ENCODE peak calls at places on chromosomes 12 and 14, in five cellular contexts. I is right lobe of liver, C is A549, K is ovary, U is tibial nerve. O is an unnamed sample.

GRCh38 chr14:45426685-45427282 is 173.8 kb upstream of the MIS18BP1 start:
- DNase-seq in C (peak; percentile 11), U (no peak), K (no peak), I (no peak), O (no peak)

GRCh38 chr14:21030531-21030930 is 514 bp downstream of the TPPP2 start:
- DNase-seq in K (no peak), C (no peak), I (no peak), U (no peak), O (peak; percentile 39)

GRCh38 chr12:113766880-113767878 is 198.9 kb downstream of the RBM19 start:
- DNase-seq in C (peak; percentile 80), U (no peak), K (no peak), I (no peak), O (no peak)

GRCh38 chr12:67952787-67953186 is 36.5 kb upstream of the IFNG-AS1 start:
- DNase-seq in U (no peak), C (no peak), K (no peak), I (no peak), O (no peak)

GRCh38 chr12:69239922-69240624 is 704 bp downstream of the CPSF6 start:
- DNase-seq in C (peak; percentile 8), I (peak; percentile 66), U (peak; percentile 30), K (peak; percentile 34), O (peak; percentile 25)

GRCh38 chr12:27343255-27344000 is 10.8 kb downstream of the BMAL2 start:
- DNase-seq in U (no peak), K (no peak), I (no peak), C (peak; percentile 46), O (no peak)

GRCh38 chr12:128715485-128715884 is 108.3 kb downstream of the SLC15A4 start:
- DNase-seq in K (no peak), I (no peak), U (no peak), C (no peak), O (no peak)

GRCh38 chr14:96320605-96321004 is 42.5 kb downstream of the ATG2B start:
- DNase-seq in K (no peak), C (no peak), I (no peak), U (no peak), O (no peak)

GRCh38 chr14:59098377-59098776 is 90.1 kb upstream of the DAAM1 start:
- DNase-seq in C (peak; percentile 26), K (no peak), I (no peak), U (no peak), O (no peak)

GRCh38 chr12:80040075-80040738 is 59.1 kb upstream of the OTOGL start:
- DNase-seq in K (no peak), I (no peak), U (no peak), C (no peak), O (no peak)

GRCh38 chr14:50839048-50839447 is 8.1 kb upstream of the NIN start:
- DNase-seq in U (no peak), C (no peak), K (no peak), I (no peak), O (no peak)

GRCh38 chr14:90677484-90678045 is 138.7 kb downstream of the TTC7B start:
- DNase-seq in C (no peak), U (no peak), K (no peak), I (no peak), O (no peak)

GRCh38 chr12:113396828-113397496 is 6.7 kb downstream of the SDS start:
- DNase-seq in K (no peak), C (no peak), U (no peak), I (no peak), O (no peak)

GRCh38 chr14:103854822-103855733 is 7.7 kb upstream of the PPP1R13B start:
- DNase-seq in I (no peak), K (no peak), U (no peak), C (no peak), O (no peak)

GRCh38 chr12:694734-695503 is 31.7 kb upstream of the NINJ2 start:
- DNase-seq in K (no peak), C (no peak), I (no peak), U (no peak), O (no peak)

GRCh38 chr12:53505086-53505485 is 2.2 kb downstream of the NPFF start:
- DNase-seq in I (no peak), U (no peak), C (no peak), K (no peak), O (no peak)

GRCh38 chr12:50505386-50505827 is 622 bp downstream of the DIP2B start:
- DNase-seq in K (peak; percentile 34), U (peak; percentile 19), C (no peak), I (peak; percentile 60), O (no peak)

GRCh38 chr12:104480826-104481457 is 24.2 kb downstream of the CHST11 start:
- DNase-seq in K (no peak), I (peak; percentile 50), C (no peak), U (peak; percentile 26), O (peak; percentile 83)

GRCh38 chr14:29220077-29220476 is 453.5 kb downstream of the FOXG1 start:
- DNase-seq in K (no peak), I (no peak), U (no peak), C (no peak), O (no peak)

GRCh38 chr12:5716221-5716620 is 228.8 kb downstream of the ANO2 start:
- DNase-seq in C (no peak), U (no peak), I (no peak), K (no peak), O (no peak)

GRCh38 chr12:49895773-49896172 is 7.9 kb downstream of the FAIM2 start:
- DNase-seq in C (no peak), K (peak; percentile 31), I (no peak), U (no peak), O (no peak)

GRCh38 chr14:88868558-88869159 is 44.2 kb downstream of the TTC8 start:
- DNase-seq in K (no peak), C (no peak), I (no peak), U (no peak), O (no peak)

GRCh38 chr12:124715121-124715990 is 147.9 kb upstream of the NCOR2 start:
- DNase-seq in U (no peak), I (no peak), C (no peak), K (no peak), O (no peak)

GRCh38 chr12:124705545-124706138 is 138.2 kb upstream of the NCOR2 start:
- DNase-seq in I (no peak), U (no peak), C (no peak), K (no peak), O (no peak)

GRCh38 chr12:124713041-124713435 is 145.6 kb upstream of the NCOR2 start:
- DNase-seq in U (peak; percentile 78), C (no peak), I (peak; percentile 67), K (no peak), O (peak; percentile 94)

GRCh38 chr12:124713436-124714082 is 146.1 kb upstream of the NCOR2 start:
- DNase-seq in C (no peak), K (no peak), I (no peak), U (peak; percentile 69), O (no peak)

DNA sequence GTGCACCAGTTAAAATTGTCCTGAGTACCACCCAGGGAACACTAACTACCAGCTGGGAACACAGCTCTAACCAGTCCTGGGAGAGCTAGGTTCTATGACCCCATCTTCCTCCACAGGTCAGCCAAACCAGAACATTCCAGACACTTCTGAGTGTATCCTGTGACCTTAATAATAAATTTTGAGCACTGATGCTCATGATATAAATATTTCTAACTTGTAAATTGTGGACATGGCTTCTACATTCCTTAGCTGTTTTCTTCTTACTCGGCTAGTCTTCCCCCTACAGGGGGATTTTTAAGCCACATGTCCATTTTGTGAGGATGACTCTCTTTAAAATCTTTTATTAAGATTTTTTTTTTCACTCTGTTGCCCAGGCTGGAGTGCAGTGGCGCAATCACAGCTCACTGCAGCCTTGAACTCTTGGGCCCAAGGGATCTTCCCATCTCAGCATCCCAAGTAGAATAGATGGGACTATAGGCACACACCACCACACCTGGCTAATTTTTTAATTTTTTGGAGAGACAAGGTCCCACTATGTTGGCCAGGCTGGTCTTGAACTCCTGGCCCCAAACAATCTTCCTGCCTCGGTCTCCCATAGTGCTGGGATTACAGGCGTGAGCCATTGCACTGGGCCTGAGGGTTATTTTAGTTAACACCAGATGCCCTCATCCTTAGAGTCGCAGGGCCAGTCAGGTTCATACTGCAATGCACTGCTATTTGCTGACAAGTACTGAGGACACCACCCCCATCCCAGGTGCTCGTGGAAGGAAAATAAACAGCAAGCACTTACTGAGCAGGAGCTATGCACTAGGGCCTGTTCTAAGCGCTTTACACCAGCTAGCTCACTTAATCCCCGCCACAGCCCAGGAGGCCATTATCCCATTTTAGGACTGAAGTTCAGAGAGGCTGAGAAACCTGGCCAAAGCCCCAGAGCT is 142.6 kb upstream of the NCOR2 start:
- DNase-seq in U (peak; percentile 31), C (no peak), I (no peak), K (no peak), O (no peak)
- TF ChIP-seq CTCF in U (peak; percentile 28), C (no peak), I (no peak), K (no peak), O (no peak)

DNA sequence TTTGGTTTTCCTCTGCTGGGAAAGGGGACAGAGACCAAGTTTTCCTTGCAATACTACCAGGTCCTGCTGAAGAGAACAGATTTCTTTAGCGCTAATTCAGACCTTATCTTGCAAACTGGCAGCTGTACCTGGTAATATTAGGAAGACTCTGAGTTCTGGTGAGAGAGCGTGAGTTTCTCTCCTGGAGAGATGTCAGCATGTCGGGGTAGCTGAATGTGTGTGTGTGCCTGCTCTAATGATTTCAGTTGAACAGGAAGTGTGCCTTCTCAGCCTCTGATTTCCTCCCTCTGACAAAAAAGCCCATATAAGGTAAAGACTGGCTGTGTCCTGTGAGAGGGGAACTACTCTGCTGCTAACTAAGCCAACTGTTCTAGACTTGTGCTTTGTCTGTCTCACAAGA is 10.3 kb upstream of the ERP27 start:
- DNase-seq in K (peak; percentile 51), C (no peak), I (no peak), U (peak; percentile 38), O (no peak)
- TF ChIP-seq POLR2A in K (peak; percentile 7), C (no peak), I (no peak), U (peak; percentile 30), O (no peak)

DNA sequence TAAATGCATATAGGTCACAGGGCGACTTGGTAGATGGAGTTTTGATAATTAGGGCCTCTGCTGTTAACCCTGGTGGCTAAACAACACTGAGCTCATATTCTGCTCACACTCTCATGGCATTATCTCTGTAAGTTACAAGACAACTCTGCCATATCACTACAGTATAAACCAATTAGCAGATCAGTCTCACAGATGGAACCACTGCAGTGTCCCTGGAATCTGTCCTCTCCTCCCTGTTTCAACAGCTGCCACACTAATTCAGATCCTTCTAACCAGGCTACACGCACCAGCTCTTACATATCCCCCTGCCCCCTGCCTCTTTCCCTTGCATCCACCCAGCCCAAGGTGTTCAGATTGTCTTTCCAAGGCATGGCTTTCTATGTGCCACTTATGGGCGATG is 161.0 kb upstream of the RMST start:
- DNase-seq in C (no peak), K (no peak), U (no peak), I (no peak), O (no peak)
- TF ChIP-seq CTCF in C (no peak), K (no peak), U (no peak), I (no peak), O (no peak)

DNA sequence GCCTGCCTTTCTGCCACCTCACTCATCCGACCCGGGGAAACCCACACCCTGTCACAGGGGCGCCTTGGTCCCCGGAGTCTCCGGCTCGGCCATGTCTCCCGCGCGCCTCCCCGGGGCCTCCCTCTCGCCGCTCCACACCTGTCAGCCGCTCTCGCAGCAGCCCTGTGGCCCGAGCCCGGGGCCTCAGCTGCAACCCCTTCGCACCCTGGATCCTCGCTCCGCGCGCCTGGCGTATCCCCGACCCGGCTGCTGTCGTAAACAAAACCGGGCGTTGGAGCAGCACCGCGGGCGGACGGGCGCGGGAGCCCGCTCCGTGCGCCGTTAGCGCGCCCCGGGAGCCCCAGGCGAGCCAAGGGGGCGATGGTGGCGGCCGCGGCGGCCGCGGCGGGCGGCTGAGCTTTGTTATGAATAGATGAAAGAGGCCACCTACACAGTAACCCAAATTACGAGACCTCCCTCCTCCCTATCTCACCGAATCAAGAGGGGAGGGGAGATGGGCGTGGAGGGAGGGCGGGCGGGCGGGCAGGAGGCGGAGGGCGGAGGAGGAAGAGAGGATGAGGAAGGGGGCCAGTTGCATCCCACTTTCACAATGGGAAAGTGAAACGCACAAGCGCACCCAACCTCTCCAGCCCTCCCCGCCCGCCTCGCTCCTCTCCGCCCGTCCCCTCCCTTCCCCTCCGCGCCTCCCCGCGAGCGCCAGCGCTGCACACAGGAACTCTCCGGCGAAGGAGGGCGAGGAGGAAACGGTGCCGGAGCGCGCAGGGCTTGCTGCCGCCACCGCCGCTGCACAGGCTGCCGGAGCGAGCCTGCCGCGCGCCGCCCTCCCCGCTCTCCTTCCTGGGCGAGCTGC is at the start of gene PLXNC1:
- DNase-seq in U (no peak), K (peak; percentile 68), C (peak; percentile 26), I (peak; percentile 80), O (no peak)
- TF ChIP-seq POLR2A in U (no peak), K (no peak), C (no peak), I (no peak), O (no peak)

O was measured in lower leg skin.